ENCODE peak calls at places on chromosomes 2 and 18, in nine cellular contexts. One of them, this sample, is unnamed.

GRCh38 chr2:120490091-120490798 is 144.3 kb downstream of the INHBB start:
- DNase-seq in Right ventricle myocardium inferior: peak
- DNase-seq in spleen: peak
- DNase-seq in HT1080: no peak
- DNase-seq in caudate nucleus: no peak
- DNase-seq in Peyer's patch: no peak
- DNase-seq in HFF-Myc: no peak
- DNase-seq in globus pallidus: no peak
- DNase-seq in stimulated activated CD4-positive, alpha-beta T cell treated with anti-CD3 and anti-CD28 coated beads, Interleukin-1b, Interleukin-23, amount 100 ng/mL, for 4 hours: no peak
- DNase-seq in this sample: no peak

GRCh38 chr2:161160226-161161073 is at the start of gene TANK:
- DNase-seq in Right ventricle myocardium inferior: peak
- DNase-seq in spleen: peak
- DNase-seq in HT1080: peak
- DNase-seq in caudate nucleus: peak
- DNase-seq in Peyer's patch: peak
- DNase-seq in HFF-Myc: peak
- DNase-seq in globus pallidus: peak
- DNase-seq in stimulated activated CD4-positive, alpha-beta T cell treated with anti-CD3 and anti-CD28 coated beads, Interleukin-1b, Interleukin-23, amount 100 ng/mL, for 4 hours: peak
- DNase-seq in this sample: peak

GRCh38 chr2:217616936-217617335 is 385.9 kb downstream of the TNS1 start:
- DNase-seq in Right ventricle myocardium inferior: no peak
- DNase-seq in spleen: no peak
- DNase-seq in HT1080: no peak
- DNase-seq in caudate nucleus: no peak
- DNase-seq in Peyer's patch: no peak
- DNase-seq in HFF-Myc: no peak
- DNase-seq in globus pallidus: no peak
- DNase-seq in stimulated activated CD4-positive, alpha-beta T cell treated with anti-CD3 and anti-CD28 coated beads, Interleukin-1b, Interleukin-23, amount 100 ng/mL, for 4 hours: no peak
- DNase-seq in this sample: no peak

GRCh38 chr18:70322928-70323327 is 34.1 kb downstream of the SOCS6 start:
- DNase-seq in Right ventricle myocardium inferior: no peak
- DNase-seq in spleen: no peak
- DNase-seq in HT1080: no peak
- DNase-seq in caudate nucleus: no peak
- DNase-seq in Peyer's patch: no peak
- DNase-seq in HFF-Myc: no peak
- DNase-seq in globus pallidus: peak
- DNase-seq in stimulated activated CD4-positive, alpha-beta T cell treated with anti-CD3 and anti-CD28 coated beads, Interleukin-1b, Interleukin-23, amount 100 ng/mL, for 4 hours: no peak
- DNase-seq in this sample: no peak

GRCh38 chr2:46555646-46556205 is 76.4 kb downstream of the TMEM247 start:
- DNase-seq in Right ventricle myocardium inferior: no peak
- DNase-seq in spleen: no peak
- DNase-seq in HT1080: no peak
- DNase-seq in caudate nucleus: no peak
- DNase-seq in Peyer's patch: no peak
- DNase-seq in HFF-Myc: no peak
- DNase-seq in globus pallidus: no peak
- DNase-seq in stimulated activated CD4-positive, alpha-beta T cell treated with anti-CD3 and anti-CD28 coated beads, Interleukin-1b, Interleukin-23, amount 100 ng/mL, for 4 hours: no peak
- DNase-seq in this sample: no peak

GRCh38 chr2:85418132-85419008 is at the start of gene SH2D6:
- DNase-seq in Right ventricle myocardium inferior: peak
- DNase-seq in spleen: peak
- DNase-seq in HT1080: peak
- DNase-seq in caudate nucleus: peak
- DNase-seq in Peyer's patch: peak
- DNase-seq in HFF-Myc: no peak
- DNase-seq in globus pallidus: peak
- DNase-seq in stimulated activated CD4-positive, alpha-beta T cell treated with anti-CD3 and anti-CD28 coated beads, Interleukin-1b, Interleukin-23, amount 100 ng/mL, for 4 hours: peak
- DNase-seq in this sample: peak

GRCh38 chr18:42956287-42956686 is 159.2 kb downstream of the RIT2 start:
- DNase-seq in Right ventricle myocardium inferior: no peak
- DNase-seq in spleen: no peak
- DNase-seq in HT1080: no peak
- DNase-seq in caudate nucleus: no peak
- DNase-seq in Peyer's patch: no peak
- DNase-seq in HFF-Myc: no peak
- DNase-seq in globus pallidus: no peak
- DNase-seq in stimulated activated CD4-positive, alpha-beta T cell treated with anti-CD3 and anti-CD28 coated beads, Interleukin-1b, Interleukin-23, amount 100 ng/mL, for 4 hours: no peak
- DNase-seq in this sample: no peak

GRCh38 chr2:9207641-9208301 is 1.2 kb downstream of the ASAP2 start:
- DNase-seq in Right ventricle myocardium inferior: no peak
- DNase-seq in spleen: peak
- DNase-seq in HT1080: peak
- DNase-seq in caudate nucleus: no peak
- DNase-seq in Peyer's patch: peak
- DNase-seq in HFF-Myc: no peak
- DNase-seq in globus pallidus: no peak
- DNase-seq in stimulated activated CD4-positive, alpha-beta T cell treated with anti-CD3 and anti-CD28 coated beads, Interleukin-1b, Interleukin-23, amount 100 ng/mL, for 4 hours: no peak
- DNase-seq in this sample: no peak

GRCh38 chr2:43455735-43456642 is 139.8 kb downstream of the THADA start:
- DNase-seq in Right ventricle myocardium inferior: no peak
- DNase-seq in spleen: no peak
- DNase-seq in HT1080: peak
- DNase-seq in caudate nucleus: no peak
- DNase-seq in Peyer's patch: no peak
- DNase-seq in HFF-Myc: no peak
- DNase-seq in globus pallidus: no peak
- DNase-seq in stimulated activated CD4-positive, alpha-beta T cell treated with anti-CD3 and anti-CD28 coated beads, Interleukin-1b, Interleukin-23, amount 100 ng/mL, for 4 hours: no peak
- DNase-seq in this sample: no peak

GRCh38 chr18:48412339-48412929 is 3.3 kb upstream of the ZBTB7C start:
- DNase-seq in Right ventricle myocardium inferior: no peak
- DNase-seq in spleen: no peak
- DNase-seq in HT1080: peak
- DNase-seq in caudate nucleus: no peak
- DNase-seq in Peyer's patch: peak
- DNase-seq in HFF-Myc: no peak
- DNase-seq in globus pallidus: peak
- DNase-seq in stimulated activated CD4-positive, alpha-beta T cell treated with anti-CD3 and anti-CD28 coated beads, Interleukin-1b, Interleukin-23, amount 100 ng/mL, for 4 hours: peak
- DNase-seq in this sample: no peak

GRCh38 chr2:37650548-37651101 is 20.8 kb downstream of the CDC42EP3 start:
- DNase-seq in Right ventricle myocardium inferior: no peak
- DNase-seq in spleen: no peak
- DNase-seq in HT1080: no peak
- DNase-seq in caudate nucleus: no peak
- DNase-seq in Peyer's patch: no peak
- DNase-seq in HFF-Myc: no peak
- DNase-seq in globus pallidus: no peak
- DNase-seq in stimulated activated CD4-positive, alpha-beta T cell treated with anti-CD3 and anti-CD28 coated beads, Interleukin-1b, Interleukin-23, amount 100 ng/mL, for 4 hours: no peak
- DNase-seq in this sample: no peak

GRCh38 chr2:96527990-96528679 is 8.4 kb upstream of the ARID5A start:
- DNase-seq in Right ventricle myocardium inferior: peak
- DNase-seq in spleen: peak
- DNase-seq in HT1080: no peak
- DNase-seq in caudate nucleus: no peak
- DNase-seq in Peyer's patch: peak
- DNase-seq in HFF-Myc: no peak
- DNase-seq in globus pallidus: peak
- DNase-seq in stimulated activated CD4-positive, alpha-beta T cell treated with anti-CD3 and anti-CD28 coated beads, Interleukin-1b, Interleukin-23, amount 100 ng/mL, for 4 hours: peak
- DNase-seq in this sample: no peak

GRCh38 chr2:165610591-165611029 is 141.1 kb downstream of the CSRNP3 start:
- DNase-seq in Right ventricle myocardium inferior: no peak
- DNase-seq in spleen: no peak
- DNase-seq in HT1080: no peak
- DNase-seq in caudate nucleus: no peak
- DNase-seq in Peyer's patch: no peak
- DNase-seq in HFF-Myc: no peak
- DNase-seq in globus pallidus: no peak
- DNase-seq in stimulated activated CD4-positive, alpha-beta T cell treated with anti-CD3 and anti-CD28 coated beads, Interleukin-1b, Interleukin-23, amount 100 ng/mL, for 4 hours: no peak
- DNase-seq in this sample: no peak

GRCh38 chr2:85907671-85908157 is 18.9 kb upstream of the ST3GAL5 start:
- DNase-seq in Right ventricle myocardium inferior: no peak
- DNase-seq in spleen: no peak
- DNase-seq in HT1080: peak
- DNase-seq in caudate nucleus: no peak
- DNase-seq in Peyer's patch: no peak
- DNase-seq in HFF-Myc: no peak
- DNase-seq in globus pallidus: no peak
- DNase-seq in stimulated activated CD4-positive, alpha-beta T cell treated with anti-CD3 and anti-CD28 coated beads, Interleukin-1b, Interleukin-23, amount 100 ng/mL, for 4 hours: no peak
- DNase-seq in this sample: no peak

GRCh38 chr2:129233751-129234406 is 745.6 kb upstream of the RAB6C start:
- DNase-seq in Right ventricle myocardium inferior: no peak
- DNase-seq in spleen: no peak
- DNase-seq in HT1080: peak
- DNase-seq in caudate nucleus: no peak
- DNase-seq in Peyer's patch: no peak
- DNase-seq in HFF-Myc: no peak
- DNase-seq in globus pallidus: peak
- DNase-seq in stimulated activated CD4-positive, alpha-beta T cell treated with anti-CD3 and anti-CD28 coated beads, Interleukin-1b, Interleukin-23, amount 100 ng/mL, for 4 hours: no peak
- DNase-seq in this sample: no peak